ENCODE peak calls at places on chromosomes 13 and 19, in nine cellular contexts. One of them, this sample, is unnamed.

GRCh38 chr13:87827479-87827878 is 156.3 kb downstream of the SLITRK5 start:
- DNase-seq in NCI-H1694: no peak
- DNase-seq in NCI-H1436: no peak
- DNase-seq in PC-3: peak; percentile 70
- DNase-seq in MCF 10A: peak; percentile 76
- DNase-seq in stimulated activated CD8-positive, alpha-beta memory T cell treated with anti-CD3 and anti-CD28 coated beads, Interleukin-2, amount 100 ng/mL, for 1 hour: no peak
- DNase-seq in glutamatergic neuron: no peak
- DNase-seq in stimulated activated naive CD4-positive, alpha-beta T cell: no peak
- DNase-seq in dermis microvascular lymphatic vessel endothelial cell: no peak
- DNase-seq in this sample: no peak

GRCh38 chr13:111204438-111205177 is 89.5 kb downstream of the ARHGEF7 start:
- DNase-seq in stimulated activated naive CD4-positive, alpha-beta T cell: no peak
- DNase-seq in PC-3: no peak
- DNase-seq in MCF 10A: peak; percentile 76
- DNase-seq in stimulated activated CD8-positive, alpha-beta memory T cell treated with anti-CD3 and anti-CD28 coated beads, Interleukin-2, amount 100 ng/mL, for 1 hour: no peak
- DNase-seq in glutamatergic neuron: no peak
- DNase-seq in NCI-H1694: no peak
- DNase-seq in dermis microvascular lymphatic vessel endothelial cell: peak; percentile 53
- DNase-seq in NCI-H1436: no peak
- DNase-seq in this sample: no peak

GRCh38 chr13:40509876-40510275 is 156.6 kb downstream of the FOXO1 start:
- DNase-seq in stimulated activated CD8-positive, alpha-beta memory T cell treated with anti-CD3 and anti-CD28 coated beads, Interleukin-2, amount 100 ng/mL, for 1 hour: no peak
- DNase-seq in NCI-H1694: no peak
- DNase-seq in stimulated activated naive CD4-positive, alpha-beta T cell: no peak
- DNase-seq in dermis microvascular lymphatic vessel endothelial cell: no peak
- DNase-seq in glutamatergic neuron: no peak
- DNase-seq in NCI-H1436: no peak
- DNase-seq in PC-3: no peak
- DNase-seq in MCF 10A: no peak
- DNase-seq in this sample: no peak

GRCh38 chr13:27978301-27978968 is 9.3 kb upstream of the CDX2 start:
- DNase-seq in glutamatergic neuron: peak; percentile 23
- DNase-seq in dermis microvascular lymphatic vessel endothelial cell: no peak
- DNase-seq in MCF 10A: no peak
- DNase-seq in NCI-H1436: no peak
- DNase-seq in stimulated activated CD8-positive, alpha-beta memory T cell treated with anti-CD3 and anti-CD28 coated beads, Interleukin-2, amount 100 ng/mL, for 1 hour: no peak
- DNase-seq in PC-3: no peak
- DNase-seq in stimulated activated naive CD4-positive, alpha-beta T cell: no peak
- DNase-seq in NCI-H1694: no peak
- DNase-seq in this sample: no peak

GRCh38 chr13:93966267-93966936 is 513.1 kb downstream of the DCT start:
- DNase-seq in stimulated activated CD8-positive, alpha-beta memory T cell treated with anti-CD3 and anti-CD28 coated beads, Interleukin-2, amount 100 ng/mL, for 1 hour: no peak
- DNase-seq in MCF 10A: no peak
- DNase-seq in glutamatergic neuron: no peak
- DNase-seq in NCI-H1694: no peak
- DNase-seq in NCI-H1436: no peak
- DNase-seq in dermis microvascular lymphatic vessel endothelial cell: no peak
- DNase-seq in PC-3: no peak
- DNase-seq in stimulated activated naive CD4-positive, alpha-beta T cell: no peak
- DNase-seq in this sample: no peak

GRCh38 chr19:28393574-28394336 is 819.2 kb downstream of the UQCRFS1 start:
- DNase-seq in NCI-H1436: no peak
- DNase-seq in glutamatergic neuron: no peak
- DNase-seq in stimulated activated naive CD4-positive, alpha-beta T cell: no peak
- DNase-seq in stimulated activated CD8-positive, alpha-beta memory T cell treated with anti-CD3 and anti-CD28 coated beads, Interleukin-2, amount 100 ng/mL, for 1 hour: no peak
- DNase-seq in dermis microvascular lymphatic vessel endothelial cell: no peak
- DNase-seq in MCF 10A: no peak
- DNase-seq in NCI-H1694: no peak
- DNase-seq in PC-3: no peak
- DNase-seq in this sample: no peak

GRCh38 chr19:39296906-39297305 is 699 bp downstream of the IFNL1 start:
- DNase-seq in MCF 10A: no peak
- DNase-seq in stimulated activated CD8-positive, alpha-beta memory T cell treated with anti-CD3 and anti-CD28 coated beads, Interleukin-2, amount 100 ng/mL, for 1 hour: no peak
- DNase-seq in NCI-H1694: no peak
- DNase-seq in glutamatergic neuron: no peak
- DNase-seq in dermis microvascular lymphatic vessel endothelial cell: no peak
- DNase-seq in NCI-H1436: no peak
- DNase-seq in PC-3: no peak
- DNase-seq in stimulated activated naive CD4-positive, alpha-beta T cell: no peak
- DNase-seq in this sample: no peak

GRCh38 chr13:110306340-110306959 is 507 bp downstream of the COL4A1 start:
- DNase-seq in dermis microvascular lymphatic vessel endothelial cell: peak; percentile 48
- DNase-seq in NCI-H1694: no peak
- DNase-seq in glutamatergic neuron: no peak
- DNase-seq in stimulated activated CD8-positive, alpha-beta memory T cell treated with anti-CD3 and anti-CD28 coated beads, Interleukin-2, amount 100 ng/mL, for 1 hour: no peak
- DNase-seq in MCF 10A: peak; percentile 18
- DNase-seq in NCI-H1436: no peak
- DNase-seq in stimulated activated naive CD4-positive, alpha-beta T cell: no peak
- DNase-seq in PC-3: no peak
- DNase-seq in this sample: no peak

GRCh38 chr19:38795549-38795948 is 6.5 kb downstream of the LGALS7B start:
- DNase-seq in glutamatergic neuron: no peak
- DNase-seq in stimulated activated naive CD4-positive, alpha-beta T cell: no peak
- DNase-seq in NCI-H1436: no peak
- DNase-seq in dermis microvascular lymphatic vessel endothelial cell: no peak
- DNase-seq in stimulated activated CD8-positive, alpha-beta memory T cell treated with anti-CD3 and anti-CD28 coated beads, Interleukin-2, amount 100 ng/mL, for 1 hour: no peak
- DNase-seq in PC-3: no peak
- DNase-seq in NCI-H1694: no peak
- DNase-seq in MCF 10A: no peak
- DNase-seq in this sample: no peak

GRCh38 chr13:38045278-38046048 is 175.9 kb upstream of the TRPC4 start:
- DNase-seq in MCF 10A: peak; percentile 56
- DNase-seq in NCI-H1436: peak; percentile 1
- DNase-seq in NCI-H1694: no peak
- DNase-seq in stimulated activated naive CD4-positive, alpha-beta T cell: no peak
- DNase-seq in glutamatergic neuron: no peak
- DNase-seq in PC-3: peak; percentile 51
- DNase-seq in stimulated activated CD8-positive, alpha-beta memory T cell treated with anti-CD3 and anti-CD28 coated beads, Interleukin-2, amount 100 ng/mL, for 1 hour: no peak
- DNase-seq in dermis microvascular lymphatic vessel endothelial cell: peak; percentile 51
- DNase-seq in this sample: peak; percentile 34

GRCh38 chr13:75946746-75947397 is 310.7 kb downstream of the LMO7 start:
- DNase-seq in MCF 10A: no peak
- DNase-seq in stimulated activated CD8-positive, alpha-beta memory T cell treated with anti-CD3 and anti-CD28 coated beads, Interleukin-2, amount 100 ng/mL, for 1 hour: no peak
- DNase-seq in stimulated activated naive CD4-positive, alpha-beta T cell: no peak
- DNase-seq in dermis microvascular lymphatic vessel endothelial cell: no peak
- DNase-seq in PC-3: no peak
- DNase-seq in glutamatergic neuron: no peak
- DNase-seq in NCI-H1436: no peak
- DNase-seq in NCI-H1694: peak; percentile 90
- DNase-seq in this sample: no peak

GRCh38 chr19:13097331-13098258 is 5.1 kb downstream of the LYL1 start:
- DNase-seq in MCF 10A: no peak
- DNase-seq in NCI-H1436: no peak
- DNase-seq in dermis microvascular lymphatic vessel endothelial cell: peak; percentile 52
- DNase-seq in glutamatergic neuron: peak; percentile 58
- DNase-seq in stimulated activated naive CD4-positive, alpha-beta T cell: peak; percentile 12
- DNase-seq in PC-3: no peak
- DNase-seq in stimulated activated CD8-positive, alpha-beta memory T cell treated with anti-CD3 and anti-CD28 coated beads, Interleukin-2, amount 100 ng/mL, for 1 hour: no peak
- DNase-seq in NCI-H1694: no peak
- DNase-seq in this sample: no peak

GRCh38 chr13:94431987-94432386 is 47.5 kb downstream of the DCT start:
- DNase-seq in glutamatergic neuron: no peak
- DNase-seq in NCI-H1694: no peak
- DNase-seq in MCF 10A: no peak
- DNase-seq in dermis microvascular lymphatic vessel endothelial cell: no peak
- DNase-seq in stimulated activated naive CD4-positive, alpha-beta T cell: no peak
- DNase-seq in stimulated activated CD8-positive, alpha-beta memory T cell treated with anti-CD3 and anti-CD28 coated beads, Interleukin-2, amount 100 ng/mL, for 1 hour: no peak
- DNase-seq in NCI-H1436: no peak
- DNase-seq in PC-3: no peak
- DNase-seq in this sample: no peak

GRCh38 chr13:89923731-89924130 is 1423.8 kb upstream of the MIR17HG start:
- DNase-seq in NCI-H1694: no peak
- DNase-seq in glutamatergic neuron: no peak
- DNase-seq in MCF 10A: peak; percentile 60
- DNase-seq in dermis microvascular lymphatic vessel endothelial cell: no peak
- DNase-seq in stimulated activated CD8-positive, alpha-beta memory T cell treated with anti-CD3 and anti-CD28 coated beads, Interleukin-2, amount 100 ng/mL, for 1 hour: no peak
- DNase-seq in NCI-H1436: no peak
- DNase-seq in PC-3: peak; percentile 20
- DNase-seq in stimulated activated naive CD4-positive, alpha-beta T cell: no peak
- DNase-seq in this sample: no peak